ENCODE peak calls at places on chromosomes 6 and 20, in five cellular contexts. One of them, this sample, is unnamed.

GRCh38 chr6:136158398-136158797 is 91.7 kb downstream of the MTFR2 start:
- DNase-seq in HepG2: no peak
- DNase-seq in GM12878: no peak
- DNase-seq in K562: no peak
- DNase-seq in H1: no peak
- DNase-seq in this sample: no peak

GRCh38 chr6:35737413-35738211 is 780 bp downstream of the ARMC12 start:
- DNase-seq in H1: no peak
- DNase-seq in K562: peak
- DNase-seq in GM12878: no peak
- DNase-seq in HepG2: peak
- DNase-seq in this sample: peak

GRCh38 chr6:13425971-13426931 is 61.1 kb downstream of the GFOD1 start:
- DNase-seq in HepG2: no peak
- DNase-seq in H1: no peak
- DNase-seq in GM12878: peak
- DNase-seq in K562: no peak
- DNase-seq in this sample: no peak

GRCh38 chr6:36301781-36302180 is 31.9 kb downstream of the PNPLA1 start:
- DNase-seq in K562: no peak
- DNase-seq in GM12878: no peak
- DNase-seq in H1: no peak
- DNase-seq in HepG2: no peak
- DNase-seq in this sample: no peak

GRCh38 chr6:56156643-56157042 is 90.7 kb downstream of the COL21A1 start:
- DNase-seq in H1: no peak
- DNase-seq in HepG2: peak
- DNase-seq in K562: no peak
- DNase-seq in GM12878: no peak
- DNase-seq in this sample: peak

GRCh38 chr6:137488736-137489409 is 5.3 kb downstream of the OLIG3 start:
- DNase-seq in HepG2: no peak
- DNase-seq in K562: no peak
- DNase-seq in GM12878: no peak
- DNase-seq in H1: no peak
- DNase-seq in this sample: no peak

GRCh38 chr20:18839507-18840247 is 26.1 kb downstream of the SCP2D1 start:
- DNase-seq in H1: no peak
- DNase-seq in K562: no peak
- DNase-seq in GM12878: no peak
- DNase-seq in HepG2: no peak
- DNase-seq in this sample: no peak

GRCh38 chr6:22062807-22063408 is 233.9 kb downstream of the PRL start:
- DNase-seq in HepG2: no peak
- DNase-seq in GM12878: peak
- DNase-seq in K562: no peak
- DNase-seq in H1: no peak
- DNase-seq in this sample: no peak

GRCh38 chr6:122651604-122652003 is 41.4 kb downstream of the PKIB start:
- DNase-seq in HepG2: no peak
- DNase-seq in K562: no peak
- DNase-seq in GM12878: no peak
- DNase-seq in H1: no peak
- DNase-seq in this sample: no peak

GRCh38 chr6:160438481-160438880 is 90.3 kb downstream of the SLC22A3 start:
- DNase-seq in GM12878: no peak
- DNase-seq in HepG2: no peak
- DNase-seq in H1: no peak
- DNase-seq in K562: no peak
- DNase-seq in this sample: no peak

GRCh38 chr6:18139935-18140621 is 14.8 kb downstream of the TPMT start:
- DNase-seq in GM12878: no peak
- DNase-seq in HepG2: no peak
- DNase-seq in K562: no peak
- DNase-seq in H1: no peak
- DNase-seq in this sample: no peak

GRCh38 chr6:34284563-34285545 is 36.0 kb upstream of the SMIM29 start:
- DNase-seq in HepG2: no peak
- DNase-seq in H1: no peak
- DNase-seq in GM12878: no peak
- DNase-seq in K562: peak
- DNase-seq in this sample: no peak

GRCh38 chr20:5844063-5844681 is 94.0 kb downstream of the SHLD1 start:
- DNase-seq in K562: no peak
- DNase-seq in GM12878: peak
- DNase-seq in H1: no peak
- DNase-seq in HepG2: peak
- DNase-seq in this sample: peak

GRCh38 chr6:92682999-92683398 is 736.4 kb downstream of the EPHA7 start:
- DNase-seq in HepG2: no peak
- DNase-seq in K562: no peak
- DNase-seq in GM12878: no peak
- DNase-seq in H1: no peak
- DNase-seq in this sample: no peak

GRCh38 chr6:1335367-1336037 is 23.6 kb downstream of the FOXQ1 start:
- DNase-seq in HepG2: peak
- DNase-seq in GM12878: no peak
- DNase-seq in K562: no peak
- DNase-seq in H1: no peak
- DNase-seq in this sample: no peak

GRCh38 chr6:13012271-13012670 is 295.7 kb downstream of the PHACTR1 start:
- DNase-seq in GM12878: no peak
- DNase-seq in HepG2: no peak
- DNase-seq in K562: no peak
- DNase-seq in H1: no peak
- DNase-seq in this sample: no peak

GRCh38 chr6:82739266-82739665 is 326.4 kb downstream of the UBE3D start:
- DNase-seq in K562: no peak
- DNase-seq in H1: no peak
- DNase-seq in GM12878: no peak
- DNase-seq in HepG2: no peak
- DNase-seq in this sample: no peak

GRCh38 chr20:24987244-24987643 is 5.3 kb downstream of the APMAP start:
- DNase-seq in H1: no peak
- DNase-seq in HepG2: peak
- DNase-seq in GM12878: no peak
- DNase-seq in K562: no peak
- DNase-seq in this sample: no peak

GRCh38 chr20:14775778-14776177 is 438.4 kb upstream of the FLRT3 start:
- DNase-seq in H1: no peak
- DNase-seq in HepG2: peak
- DNase-seq in K562: no peak
- DNase-seq in GM12878: no peak
- DNase-seq in this sample: peak

GRCh38 chr6:157592980-157593379 is 212.0 kb downstream of the ZDHHC14 start:
- DNase-seq in K562: no peak
- DNase-seq in GM12878: no peak
- DNase-seq in HepG2: no peak
- DNase-seq in H1: no peak
- DNase-seq in this sample: no peak

GRCh38 chr6:123036663-123037062 is 40.6 kb downstream of the CLVS2 start:
- DNase-seq in GM12878: no peak
- DNase-seq in HepG2: no peak
- DNase-seq in K562: no peak
- DNase-seq in H1: no peak
- DNase-seq in this sample: no peak

GRCh38 chr6:327538-328183 is 35.4 kb downstream of the DUSP22 start:
- DNase-seq in HepG2: no peak
- DNase-seq in H1: no peak
- DNase-seq in GM12878: no peak
- DNase-seq in K562: no peak
- DNase-seq in this sample: no peak

GRCh38 chr6:35552285-35552917 is 39.7 kb upstream of the TULP1 start:
- DNase-seq in HepG2: peak
- DNase-seq in GM12878: peak
- DNase-seq in K562: peak
- DNase-seq in H1: peak
- DNase-seq in this sample: peak

GRCh38 chr6:27426045-27426620 is 37.6 kb downstream of the ZNF391 start:
- DNase-seq in K562: no peak
- DNase-seq in HepG2: no peak
- DNase-seq in GM12878: no peak
- DNase-seq in H1: no peak
- DNase-seq in this sample: no peak

GRCh38 chr6:2986722-2987196 is 12.9 kb upstream of the NQO2 start:
- DNase-seq in H1: no peak
- DNase-seq in K562: no peak
- DNase-seq in GM12878: no peak
- DNase-seq in HepG2: no peak
- DNase-seq in this sample: no peak

GRCh38 chr6:149545258-149545753 is 537 bp downstream of the PPIL4 start:
- DNase-seq in GM12878: no peak
- DNase-seq in H1: no peak
- DNase-seq in HepG2: peak
- DNase-seq in K562: peak
- DNase-seq in this sample: no peak

GRCh38 chr6:73675466-73676098 is 20.4 kb upstream of the CD109 start:
- DNase-seq in H1: no peak
- DNase-seq in K562: peak
- DNase-seq in GM12878: no peak
- DNase-seq in HepG2: peak
- DNase-seq in this sample: peak

GRCh38 chr20:38098952-38099351 is 65.4 kb downstream of the RPRD1B start:
- DNase-seq in HepG2: no peak
- DNase-seq in K562: no peak
- DNase-seq in GM12878: no peak
- DNase-seq in H1: no peak
- DNase-seq in this sample: no peak

GRCh38 chr6:114377881-114378280 is 35.1 kb upstream of the HS3ST5 start:
- DNase-seq in H1: no peak
- DNase-seq in GM12878: no peak
- DNase-seq in HepG2: no peak
- DNase-seq in K562: no peak
- DNase-seq in this sample: no peak

GRCh38 chr6:153121311-153121710 is 9.8 kb downstream of the RGS17 start:
- DNase-seq in H1: no peak
- DNase-seq in HepG2: no peak
- DNase-seq in K562: no peak
- DNase-seq in GM12878: no peak
- DNase-seq in this sample: no peak

GRCh38 chr20:50750145-50750671 is 18.8 kb downstream of the PARD6B start:
- DNase-seq in K562: no peak
- DNase-seq in GM12878: no peak
- DNase-seq in HepG2: no peak
- DNase-seq in H1: no peak
- DNase-seq in this sample: no peak

GRCh38 chr20:57819291-57819690 is 109.5 kb upstream of the PMEPA1 start:
- DNase-seq in K562: no peak
- DNase-seq in GM12878: no peak
- DNase-seq in HepG2: no peak
- DNase-seq in H1: no peak
- DNase-seq in this sample: no peak
- TF ChIP-seq EP300 in K562: no peak
- TF ChIP-seq EP300 in GM12878: no peak
- TF ChIP-seq EP300 in HepG2: no peak
- TF ChIP-seq EP300 in H1: no peak
- TF ChIP-seq EP300 in this sample: no peak

GRCh38 chr6:111605100-111605748 is 454 bp downstream of the TRAF3IP2 start:
- DNase-seq in HepG2: no peak
- DNase-seq in GM12878: no peak
- DNase-seq in K562: peak
- DNase-seq in H1: peak
- DNase-seq in this sample: peak
- TF ChIP-seq KDM1A in HepG2: no peak
- TF ChIP-seq KDM1A in GM12878: no peak
- TF ChIP-seq KDM1A in K562: no peak
- TF ChIP-seq KDM1A in H1: no peak
- TF ChIP-seq KDM1A in this sample: no peak

DNA sequence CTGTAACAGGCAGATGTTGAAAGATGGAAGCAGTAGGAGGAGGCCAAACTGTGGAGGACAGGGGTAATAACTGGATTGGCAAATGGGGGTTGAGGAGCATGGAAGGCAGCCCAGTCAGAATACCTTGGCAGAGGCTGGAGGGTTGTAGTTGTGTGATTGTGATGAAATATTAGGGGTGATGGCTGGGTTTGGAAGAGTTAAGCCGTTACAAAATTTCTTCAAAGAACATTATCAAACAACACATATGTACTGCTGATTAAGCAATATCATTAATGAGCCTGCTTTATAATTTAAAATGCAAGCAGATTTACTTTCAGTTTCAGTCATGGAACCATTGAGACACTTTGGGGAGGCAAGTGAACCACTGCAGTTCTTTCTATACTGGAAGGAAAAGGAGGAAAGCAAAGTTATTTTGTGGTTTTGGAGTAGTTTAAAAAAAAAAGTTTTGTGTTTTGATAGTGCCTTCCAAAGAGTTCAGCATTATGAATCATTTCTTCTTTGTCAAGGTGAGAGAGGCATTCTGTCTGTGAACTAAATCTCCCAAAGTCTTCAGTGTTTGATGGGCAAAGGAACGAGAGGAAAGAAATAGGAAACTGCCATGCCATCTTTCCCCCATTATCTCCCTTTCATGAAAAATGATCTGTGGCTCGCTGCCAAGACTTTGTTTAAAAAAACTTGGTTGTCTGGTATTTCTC is 20.7 kb downstream of the FOXO3 start:
- DNase-seq in HepG2: no peak
- DNase-seq in GM12878: no peak
- DNase-seq in K562: no peak
- DNase-seq in H1: no peak
- DNase-seq in this sample: no peak
- TF ChIP-seq EP300 in HepG2: no peak
- TF ChIP-seq EP300 in GM12878: no peak
- TF ChIP-seq EP300 in K562: no peak
- TF ChIP-seq EP300 in H1: no peak
- TF ChIP-seq EP300 in this sample: no peak

GRCh38 chr6:25309886-25310285 is 30.7 kb downstream of the CARMIL1 start:
- DNase-seq in HepG2: no peak
- DNase-seq in GM12878: no peak
- DNase-seq in H1: no peak
- DNase-seq in K562: no peak
- DNase-seq in this sample: no peak

GRCh38 chr6:25307805-25308494 is 28.8 kb downstream of the CARMIL1 start:
- DNase-seq in K562: no peak
- DNase-seq in HepG2: no peak
- DNase-seq in GM12878: no peak
- DNase-seq in H1: no peak
- DNase-seq in this sample: no peak

GRCh38 chr6:25303234-25303633 is 24.1 kb downstream of the CARMIL1 start:
- DNase-seq in K562: no peak
- DNase-seq in GM12878: no peak
- DNase-seq in HepG2: no peak
- DNase-seq in H1: no peak
- DNase-seq in this sample: no peak

GRCh38 chr6:25302677-25303128 is 23.5 kb downstream of the CARMIL1 start:
- DNase-seq in HepG2: no peak
- DNase-seq in H1: no peak
- DNase-seq in GM12878: no peak
- DNase-seq in K562: no peak
- DNase-seq in this sample: peak

DNA sequence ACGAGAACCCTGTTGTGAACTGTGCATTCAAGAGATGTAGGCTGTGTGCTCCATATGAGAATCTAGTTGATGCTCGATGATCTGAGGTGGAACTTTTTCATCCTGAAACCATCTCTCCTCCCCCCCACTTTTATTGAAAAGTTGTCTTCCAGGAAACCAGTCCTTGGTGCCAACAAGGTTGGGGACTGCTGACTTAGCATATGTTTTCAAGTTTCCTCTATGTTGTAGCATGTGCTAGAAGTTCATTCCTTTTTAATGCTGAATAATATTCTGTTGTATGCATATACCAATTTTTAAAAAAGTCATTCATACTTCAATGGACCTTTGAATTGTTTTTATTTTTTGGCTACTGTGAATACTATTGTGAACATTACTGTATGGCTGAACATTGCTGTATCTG is 27.2 kb downstream of the CARMIL1 start:
- DNase-seq in K562: no peak
- DNase-seq in GM12878: no peak
- DNase-seq in HepG2: no peak
- DNase-seq in H1: no peak
- DNase-seq in this sample: no peak
- TF ChIP-seq KDM1A in K562: no peak
- TF ChIP-seq KDM1A in GM12878: no peak
- TF ChIP-seq KDM1A in HepG2: no peak
- TF ChIP-seq KDM1A in H1: no peak
- TF ChIP-seq KDM1A in this sample: no peak

This sample was measured in A549.